ENCODE peak calls at places on chromosome 11, in seven cellular contexts. F is activated naive CD4-positive, alpha-beta T cell treated with anti-CD3 and anti-CD28 coated beads, Interleukin-2, amount 50 U/mL, for 72 hours; I is T1000; A is NCI-H187; Z is effector memory CD4-positive, alpha-beta T cell; S is GM12878; K is pancreas. H is an unnamed sample.

GRCh38 chr11:125404811-125405481 is 91.1 kb downstream of the FEZ1 start:
- DNase-seq in K (peak; percentile 72), A (peak; percentile 7), Z (peak; percentile 15), F (peak; percentile 64), S (no peak), I (peak; percentile 14), H (no peak)

GRCh38 chr11:22432331-22433065 is 94.3 kb downstream of the SLC17A6 start:
- DNase-seq in Z (no peak), K (peak; percentile 42), F (no peak), A (peak; percentile 89), I (no peak), S (no peak), H (peak; percentile 13)

GRCh38 chr11:65973439-65974110 is 12.0 kb downstream of the SART1 start:
- DNase-seq in F (no peak), A (no peak), S (no peak), Z (no peak), K (no peak), I (peak; percentile 46), H (no peak)

GRCh38 chr11:27370374-27370773 is 7.4 kb upstream of the CCDC34 start:
- DNase-seq in S (no peak), F (no peak), I (no peak), K (no peak), A (no peak), Z (no peak), H (no peak)

GRCh38 chr11:8867035-8867434 is 44.0 kb upstream of the AKIP1 start:
- DNase-seq in A (no peak), I (no peak), F (no peak), K (no peak), Z (no peak), S (no peak), H (no peak)

GRCh38 chr11:120964857-120965256 is 59.0 kb upstream of the TBCEL start:
- DNase-seq in K (no peak), A (no peak), F (no peak), I (no peak), S (no peak), Z (no peak), H (no peak)

GRCh38 chr11:67344264-67344663 is 9.1 kb downstream of the POLD4 start:
- DNase-seq in K (no peak), Z (no peak), I (no peak), F (no peak), A (no peak), S (no peak), H (no peak)

GRCh38 chr11:93504110-93505095 is 38.8 kb downstream of the SMCO4 start:
- DNase-seq in A (no peak), I (no peak), S (no peak), K (no peak), F (no peak), Z (no peak), H (no peak)

GRCh38 chr11:117229931-117230285 is 2.0 kb downstream of the PCSK7 start:
- DNase-seq in A (no peak), S (no peak), K (no peak), F (no peak), I (no peak), Z (no peak), H (no peak)

GRCh38 chr11:77874206-77874605 is 53.3 kb downstream of the AAMDC start:
- DNase-seq in F (no peak), K (no peak), I (no peak), Z (no peak), A (no peak), S (no peak), H (no peak)

GRCh38 chr11:119671561-119672015 is 57.4 kb downstream of the NECTIN1 start:
- DNase-seq in F (no peak), I (no peak), Z (no peak), K (no peak), S (no peak), A (no peak), H (no peak)